ENCODE peak calls at places on chromosomes 5 and 9, in five cellular contexts. H, E, F, Y and X are unnamed samples.

GRCh38 chr9:80061096-80061495 is 489.3 kb downstream of the TLE4 start:
- DNase-seq in F (no peak), Y (no peak), E (no peak), H (no peak), X (no peak)

GRCh38 chr5:157596449-157596848 is 20.9 kb upstream of the ADAM19 start:
- DNase-seq in E (no peak), F (no peak), Y (no peak), H (no peak), X (no peak)

GRCh38 chr9:95724253-95724991 is 151.1 kb upstream of the ERCC6L2 start:
- DNase-seq in E (no peak), H (no peak), F (no peak), Y (peak; percentile 17), X (no peak)

GRCh38 chr5:136249678-136250266 is 56.8 kb upstream of the SMIM32 start:
- DNase-seq in E (peak; percentile 24), Y (peak; percentile 1), F (peak; percentile 34), H (peak; percentile 83), X (peak; percentile 71)

GRCh38 chr5:151222769-151223446 is 984 bp downstream of the CCDC69 start:
- DNase-seq in H (peak; percentile 54), Y (no peak), F (no peak), E (no peak), X (no peak)

GRCh38 chr5:117889592-117889991 is 1098.8 kb downstream of the DTWD2 start:
- DNase-seq in F (no peak), E (peak; percentile 19), Y (no peak), H (peak; percentile 75), X (peak; percentile 13)

GRCh38 chr9:90802534-90802933 is 915 bp downstream of the SYK start:
- DNase-seq in Y (no peak), H (no peak), F (no peak), E (no peak), X (no peak)

GRCh38 chr5:150085950-150086715 is at the start of gene CSF1R:
- DNase-seq in F (no peak), H (no peak), E (no peak), Y (no peak), X (no peak)

GRCh38 chr5:112634796-112635195 is 102.9 kb upstream of the APC start:
- DNase-seq in E (no peak), F (no peak), H (no peak), Y (no peak), X (no peak)